ENCODE peak calls at places on chromosome 11, in nine cellular contexts. One of them, this sample, is unnamed. For H3K27me3 and H3K4me1, the result is how much of the 10 kb centered on the place peaks cover.

GRCh38 chr11:112958670-112959069 is 2.5 kb upstream of the NCAM1 start:
- DNase-seq in heart left ventricle: no peak
- DNase-seq in tibial nerve: no peak
- DNase-seq in adrenal gland: no peak
- DNase-seq in CD8-positive, alpha-beta T cell: no peak
- DNase-seq in esophagus muscularis mucosa: no peak
- DNase-seq in ovary: no peak
- DNase-seq in right lobe of liver: no peak
- DNase-seq in right atrium auricular region: no peak
- DNase-seq in this sample: no peak

GRCh38 chr11:69280994-69281393 is 13.0 kb upstream of the MYEOV start:
- DNase-seq in right lobe of liver: no peak
- DNase-seq in CD8-positive, alpha-beta T cell: no peak
- DNase-seq in tibial nerve: no peak
- DNase-seq in ovary: no peak
- DNase-seq in adrenal gland: peak
- DNase-seq in right atrium auricular region: peak
- DNase-seq in heart left ventricle: peak
- DNase-seq in esophagus muscularis mucosa: no peak
- DNase-seq in this sample: peak

GRCh38 chr11:14386081-14386480 is 27.1 kb upstream of the RRAS2 start:
- DNase-seq in right lobe of liver: no peak
- DNase-seq in heart left ventricle: no peak
- DNase-seq in CD8-positive, alpha-beta T cell: no peak
- DNase-seq in esophagus muscularis mucosa: no peak
- DNase-seq in right atrium auricular region: no peak
- DNase-seq in ovary: no peak
- DNase-seq in tibial nerve: no peak
- DNase-seq in adrenal gland: no peak
- DNase-seq in this sample: no peak

GRCh38 chr11:101618691-101619090 is 34.9 kb upstream of the TRPC6 start:
- DNase-seq in right atrium auricular region: no peak
- DNase-seq in right lobe of liver: no peak
- DNase-seq in esophagus muscularis mucosa: no peak
- DNase-seq in adrenal gland: no peak
- DNase-seq in heart left ventricle: no peak
- DNase-seq in tibial nerve: no peak
- DNase-seq in ovary: no peak
- DNase-seq in CD8-positive, alpha-beta T cell: no peak
- DNase-seq in this sample: peak

GRCh38 chr11:34654491-34655334 is 33.8 kb downstream of the EHF start:
- DNase-seq in esophagus muscularis mucosa: no peak
- DNase-seq in heart left ventricle: no peak
- DNase-seq in right lobe of liver: peak
- DNase-seq in ovary: no peak
- DNase-seq in CD8-positive, alpha-beta T cell: no peak
- DNase-seq in right atrium auricular region: peak
- DNase-seq in adrenal gland: peak
- DNase-seq in tibial nerve: peak
- DNase-seq in this sample: no peak

GRCh38 chr11:117830674-117831351 is 6.3 kb upstream of the FXYD2 start:
- DNase-seq in right lobe of liver: no peak
- DNase-seq in tibial nerve: no peak
- DNase-seq in right atrium auricular region: no peak
- DNase-seq in heart left ventricle: no peak
- DNase-seq in adrenal gland: no peak
- DNase-seq in ovary: no peak
- DNase-seq in esophagus muscularis mucosa: no peak
- DNase-seq in CD8-positive, alpha-beta T cell: no peak
- DNase-seq in this sample: no peak

GRCh38 chr11:122813176-122813917 is 25.0 kb upstream of the CRTAM start:
- DNase-seq in adrenal gland: no peak
- DNase-seq in tibial nerve: no peak
- DNase-seq in heart left ventricle: no peak
- DNase-seq in right atrium auricular region: no peak
- DNase-seq in ovary: no peak
- DNase-seq in right lobe of liver: no peak
- DNase-seq in CD8-positive, alpha-beta T cell: no peak
- DNase-seq in esophagus muscularis mucosa: no peak
- DNase-seq in this sample: no peak

GRCh38 chr11:93626038-93626437 is 35.4 kb upstream of the CEP295 start:
- DNase-seq in adrenal gland: no peak
- DNase-seq in heart left ventricle: no peak
- DNase-seq in right atrium auricular region: no peak
- DNase-seq in esophagus muscularis mucosa: no peak
- DNase-seq in tibial nerve: no peak
- DNase-seq in right lobe of liver: no peak
- DNase-seq in CD8-positive, alpha-beta T cell: no peak
- DNase-seq in ovary: no peak
- DNase-seq in this sample: no peak

GRCh38 chr11:94975599-94975998 is 2.1 kb downstream of the KDM4D start:
- DNase-seq in esophagus muscularis mucosa: no peak
- DNase-seq in right lobe of liver: no peak
- DNase-seq in right atrium auricular region: no peak
- DNase-seq in adrenal gland: no peak
- DNase-seq in heart left ventricle: no peak
- DNase-seq in tibial nerve: no peak
- DNase-seq in ovary: no peak
- DNase-seq in CD8-positive, alpha-beta T cell: no peak
- DNase-seq in this sample: no peak

GRCh38 chr11:14318581-14318981 is 40.4 kb downstream of the RRAS2 start:
- DNase-seq in adrenal gland: no peak
- DNase-seq in CD8-positive, alpha-beta T cell: no peak
- DNase-seq in heart left ventricle: no peak
- DNase-seq in right atrium auricular region: no peak
- DNase-seq in right lobe of liver: no peak
- DNase-seq in tibial nerve: no peak
- DNase-seq in esophagus muscularis mucosa: no peak
- DNase-seq in ovary: no peak
- DNase-seq in this sample: no peak

GRCh38 chr11:8338138-8338537 is 74.5 kb upstream of the LMO1 start:
- DNase-seq in adrenal gland: peak
- DNase-seq in tibial nerve: no peak
- DNase-seq in CD8-positive, alpha-beta T cell: no peak
- DNase-seq in ovary: no peak
- DNase-seq in right lobe of liver: peak
- DNase-seq in esophagus muscularis mucosa: no peak
- DNase-seq in heart left ventricle: peak
- DNase-seq in right atrium auricular region: no peak
- DNase-seq in this sample: peak

GRCh38 chr11:112174789-112175595 is at the start of gene BCO2:
- DNase-seq in CD8-positive, alpha-beta T cell: peak
- DNase-seq in adrenal gland: peak
- DNase-seq in right atrium auricular region: peak
- DNase-seq in tibial nerve: peak
- DNase-seq in ovary: peak
- DNase-seq in right lobe of liver: peak
- DNase-seq in esophagus muscularis mucosa: peak
- DNase-seq in heart left ventricle: peak
- DNase-seq in this sample: peak

GRCh38 chr11:44496391-44496790 is 69.1 kb upstream of the CD82 start:
- DNase-seq in heart left ventricle: no peak
- DNase-seq in right atrium auricular region: no peak
- DNase-seq in esophagus muscularis mucosa: no peak
- DNase-seq in CD8-positive, alpha-beta T cell: no peak
- DNase-seq in ovary: no peak
- DNase-seq in tibial nerve: no peak
- DNase-seq in adrenal gland: no peak
- DNase-seq in right lobe of liver: no peak
- DNase-seq in this sample: no peak

GRCh38 chr11:22151795-22152194 is 41.1 kb upstream of the ANO5 start:
- DNase-seq in adrenal gland: no peak
- DNase-seq in CD8-positive, alpha-beta T cell: no peak
- DNase-seq in right atrium auricular region: no peak
- DNase-seq in right lobe of liver: no peak
- DNase-seq in esophagus muscularis mucosa: no peak
- DNase-seq in tibial nerve: no peak
- DNase-seq in ovary: no peak
- DNase-seq in heart left ventricle: no peak
- DNase-seq in this sample: no peak

GRCh38 chr11:12764187-12764914 is 90.1 kb downstream of the TEAD1 start:
- DNase-seq in CD8-positive, alpha-beta T cell: no peak
- DNase-seq in right atrium auricular region: no peak
- DNase-seq in heart left ventricle: no peak
- DNase-seq in adrenal gland: no peak
- DNase-seq in ovary: no peak
- DNase-seq in tibial nerve: no peak
- DNase-seq in esophagus muscularis mucosa: no peak
- DNase-seq in right lobe of liver: no peak
- DNase-seq in this sample: no peak

GRCh38 chr11:77199346-77199745 is 71.3 kb downstream of the MYO7A start:
- DNase-seq in esophagus muscularis mucosa: no peak
- DNase-seq in CD8-positive, alpha-beta T cell: no peak
- DNase-seq in heart left ventricle: peak
- DNase-seq in adrenal gland: peak
- DNase-seq in right lobe of liver: peak
- DNase-seq in tibial nerve: no peak
- DNase-seq in right atrium auricular region: no peak
- DNase-seq in ovary: no peak
- DNase-seq in this sample: no peak

GRCh38 chr11:118290923-118291322 is 13.6 kb upstream of the CD3E start:
- DNase-seq in CD8-positive, alpha-beta T cell: no peak
- DNase-seq in heart left ventricle: no peak
- DNase-seq in esophagus muscularis mucosa: no peak
- DNase-seq in adrenal gland: peak
- DNase-seq in right atrium auricular region: no peak
- DNase-seq in tibial nerve: no peak
- DNase-seq in right lobe of liver: peak
- DNase-seq in ovary: no peak
- DNase-seq in this sample: no peak

GRCh38 chr11:22879615-22880014 is 19.3 kb upstream of the CCDC179 start:
- DNase-seq in adrenal gland: no peak
- DNase-seq in tibial nerve: no peak
- DNase-seq in esophagus muscularis mucosa: no peak
- DNase-seq in right lobe of liver: no peak
- DNase-seq in ovary: no peak
- DNase-seq in heart left ventricle: no peak
- DNase-seq in right atrium auricular region: no peak
- DNase-seq in CD8-positive, alpha-beta T cell: no peak
- DNase-seq in this sample: no peak

GRCh38 chr11:65468874-65469333 is 29.9 kb upstream of the MALAT1 start:
- DNase-seq in esophagus muscularis mucosa: no peak
- DNase-seq in heart left ventricle: peak
- DNase-seq in right atrium auricular region: no peak
- DNase-seq in ovary: peak
- DNase-seq in tibial nerve: no peak
- DNase-seq in adrenal gland: peak
- DNase-seq in right lobe of liver: peak
- DNase-seq in CD8-positive, alpha-beta T cell: no peak
- DNase-seq in this sample: peak

GRCh38 chr11:130612291-130612802 is 163.9 kb downstream of the ADAMTS15 start:
- DNase-seq in right atrium auricular region: no peak
- DNase-seq in adrenal gland: no peak
- DNase-seq in heart left ventricle: no peak
- DNase-seq in tibial nerve: no peak
- DNase-seq in right lobe of liver: no peak
- DNase-seq in ovary: no peak
- DNase-seq in esophagus muscularis mucosa: no peak
- DNase-seq in CD8-positive, alpha-beta T cell: no peak
- DNase-seq in this sample: no peak

GRCh38 chr11:61777234-61778090 is 14.9 kb downstream of the TMEM258 start:
- DNase-seq in adrenal gland: peak
- DNase-seq in CD8-positive, alpha-beta T cell: no peak
- DNase-seq in ovary: peak
- DNase-seq in right atrium auricular region: no peak
- DNase-seq in tibial nerve: no peak
- DNase-seq in right lobe of liver: peak
- DNase-seq in heart left ventricle: peak
- DNase-seq in esophagus muscularis mucosa: no peak
- DNase-seq in this sample: no peak
- H3K27ac ChIP-seq in adrenal gland: no peak
- H3K27ac ChIP-seq in CD8-positive, alpha-beta T cell: no peak
- H3K27ac ChIP-seq in ovary: peak
- H3K27ac ChIP-seq in right atrium auricular region: no peak
- H3K27ac ChIP-seq in tibial nerve: no peak
- H3K27ac ChIP-seq in right lobe of liver: no peak
- H3K27ac ChIP-seq in heart left ventricle: no peak
- H3K27ac ChIP-seq in esophagus muscularis mucosa: no peak
- H3K27ac ChIP-seq in this sample: no peak

GRCh38 chr11:45664376-45665205 is 831 bp downstream of the CHST1 start:
- DNase-seq in CD8-positive, alpha-beta T cell: no peak
- DNase-seq in heart left ventricle: no peak
- DNase-seq in adrenal gland: no peak
- DNase-seq in esophagus muscularis mucosa: no peak
- DNase-seq in right lobe of liver: no peak
- DNase-seq in right atrium auricular region: no peak
- DNase-seq in tibial nerve: no peak
- DNase-seq in ovary: peak
- DNase-seq in this sample: no peak
- H3K27me3 ChIP-seq in CD8-positive, alpha-beta T cell: under half
- H3K27me3 ChIP-seq in heart left ventricle: half or more
- H3K27me3 ChIP-seq in adrenal gland: under half
- H3K27me3 ChIP-seq in esophagus muscularis mucosa: half or more
- H3K27me3 ChIP-seq in right lobe of liver: under half
- H3K27me3 ChIP-seq in right atrium auricular region: under half
- H3K27me3 ChIP-seq in tibial nerve: under half
- H3K27me3 ChIP-seq in ovary: under half
- H3K27me3 ChIP-seq in this sample: half or more

GRCh38 chr11:73760680-73761402 is at the start of gene RAB6A:
- DNase-seq in tibial nerve: peak
- DNase-seq in CD8-positive, alpha-beta T cell: peak
- DNase-seq in right atrium auricular region: peak
- DNase-seq in heart left ventricle: peak
- DNase-seq in right lobe of liver: peak
- DNase-seq in adrenal gland: peak
- DNase-seq in esophagus muscularis mucosa: peak
- DNase-seq in ovary: peak
- DNase-seq in this sample: peak
- H3K4me1 ChIP-seq in tibial nerve: under half
- H3K4me1 ChIP-seq in CD8-positive, alpha-beta T cell: under half
- H3K4me1 ChIP-seq in right atrium auricular region: under half
- H3K4me1 ChIP-seq in heart left ventricle: under half
- H3K4me1 ChIP-seq in right lobe of liver: under half
- H3K4me1 ChIP-seq in adrenal gland: under half
- H3K4me1 ChIP-seq in esophagus muscularis mucosa: under half
- H3K4me1 ChIP-seq in ovary: under half
- H3K4me1 ChIP-seq in this sample: under half

DNA sequence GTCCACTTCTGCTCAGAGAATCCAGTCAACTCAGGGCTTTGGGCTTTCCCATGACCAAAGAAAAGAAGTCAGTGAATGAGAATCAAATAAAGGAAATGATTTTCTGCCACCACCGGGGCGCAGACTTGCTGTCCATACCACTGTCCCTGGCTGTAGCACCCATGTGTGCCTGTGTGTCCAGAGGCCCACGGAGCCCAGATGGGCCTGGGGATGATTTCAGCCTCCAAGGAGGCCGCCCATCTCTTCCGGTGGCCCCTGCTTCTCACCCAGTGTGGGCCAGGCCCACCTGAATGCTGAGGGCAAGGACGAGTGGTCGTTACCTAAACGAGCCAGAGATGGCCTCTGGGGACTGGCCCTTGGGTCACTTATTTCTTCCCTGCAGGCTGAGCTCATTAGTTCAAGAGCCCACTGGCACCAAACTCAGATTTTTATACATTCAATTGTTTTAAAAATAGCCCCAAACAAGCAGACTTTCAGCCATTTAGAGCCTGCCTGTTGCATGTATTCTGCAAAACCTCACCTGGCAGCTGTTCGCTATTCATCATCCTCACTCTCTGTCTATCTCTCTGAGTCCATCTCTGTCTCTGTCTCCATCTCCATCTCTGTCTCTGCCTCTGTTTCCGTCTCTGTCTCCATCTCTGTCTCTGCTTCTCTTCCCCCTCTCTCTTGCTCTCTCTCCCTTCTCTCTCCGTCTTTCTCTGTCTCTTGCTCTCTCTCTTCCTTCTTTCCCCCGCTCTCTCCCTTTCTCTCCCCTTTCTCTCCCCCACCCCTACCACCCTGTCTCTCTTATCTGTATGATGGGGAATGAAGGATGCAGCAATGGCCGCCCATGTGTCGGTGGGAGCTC is 24.2 kb downstream of the KRTAP5-5 start:
- DNase-seq in ovary: no peak
- DNase-seq in adrenal gland: no peak
- DNase-seq in right lobe of liver: no peak
- DNase-seq in right atrium auricular region: no peak
- DNase-seq in CD8-positive, alpha-beta T cell: no peak
- DNase-seq in esophagus muscularis mucosa: no peak
- DNase-seq in tibial nerve: no peak
- DNase-seq in heart left ventricle: no peak
- DNase-seq in this sample: peak
- H3K27ac ChIP-seq in ovary: no peak
- H3K27ac ChIP-seq in adrenal gland: no peak
- H3K27ac ChIP-seq in right lobe of liver: peak
- H3K27ac ChIP-seq in right atrium auricular region: no peak
- H3K27ac ChIP-seq in CD8-positive, alpha-beta T cell: no peak
- H3K27ac ChIP-seq in esophagus muscularis mucosa: no peak
- H3K27ac ChIP-seq in tibial nerve: no peak
- H3K27ac ChIP-seq in heart left ventricle: no peak
- H3K27ac ChIP-seq in this sample: peak